ENCODE peak calls at places on chromosomes 6 and 20, in ten cellular contexts. Q is stimulated activated CD4-positive, alpha-beta T cell treated with anti-CD3 and anti-CD28 coated beads, Interleukin-15, amount 100 ng/mL, for 24 hours; O is ACHN; U is NCI-H2171 treated with DMSO at 0.1 percent for 48 hours; R is head of caudate nucleus; F is GM03348; Z is CMK; B is left ventricle myocardium inferior; A is T-cell; H is cardiac fibroblast. I is an unnamed sample.

GRCh38 chr6:3592371-3592941 is 135.6 kb upstream of the SLC22A23 start:
- DNase-seq in Q (no peak), O (no peak), U (no peak), R (no peak), F (peak), Z (no peak), B (no peak), A (no peak), H (peak), I (no peak)

GRCh38 chr6:117481926-117482239 is 591 bp upstream of the DCBLD1 start:
- DNase-seq in Q (no peak), O (no peak), U (no peak), R (no peak), F (no peak), Z (no peak), B (no peak), A (no peak), H (no peak), I (no peak)

GRCh38 chr6:100988391-100988999 is 107.4 kb upstream of the ASCC3 start:
- DNase-seq in Q (no peak), O (no peak), U (no peak), R (no peak), F (no peak), Z (no peak), B (no peak), A (no peak), H (no peak), I (no peak)

GRCh38 chr20:25336561-25337422 is 53.8 kb downstream of the ABHD12 start:
- DNase-seq in Q (no peak), O (peak), U (no peak), R (no peak), F (no peak), Z (no peak), B (no peak), A (no peak), H (peak), I (no peak)

GRCh38 chr20:19265646-19266374 is 53.4 kb downstream of the SLC24A3 start:
- DNase-seq in Q (no peak), O (no peak), U (no peak), R (no peak), F (no peak), Z (no peak), B (no peak), A (no peak), H (no peak), I (no peak)

GRCh38 chr20:49483706-49484101 is 1.2 kb upstream of the KCNB1 start:
- DNase-seq in Q (no peak), O (no peak), U (peak), R (no peak), F (no peak), Z (no peak), B (no peak), A (no peak), H (no peak), I (no peak)

GRCh38 chr20:44765647-44766367 is 20.1 kb downstream of the KCNK15 start:
- DNase-seq in Q (no peak), O (peak), U (no peak), R (no peak), F (no peak), Z (no peak), B (no peak), A (no peak), H (no peak), I (no peak)

GRCh38 chr6:156780962-156781705 is 4.0 kb downstream of the ARID1B start:
- DNase-seq in Q (no peak), O (no peak), U (peak), R (no peak), F (no peak), Z (no peak), B (no peak), A (no peak), H (peak), I (no peak)

GRCh38 chr6:6714498-6715360 is 126.2 kb downstream of the LY86 start:
- DNase-seq in Q (no peak), O (no peak), U (no peak), R (no peak), F (no peak), Z (no peak), B (no peak), A (no peak), H (no peak), I (no peak)

GRCh38 chr6:31228484-31228883 is 43.4 kb downstream of the HLA-C start:
- DNase-seq in Q (no peak), O (no peak), U (no peak), R (no peak), F (no peak), Z (no peak), B (no peak), A (no peak), H (no peak), I (no peak)

GRCh38 chr6:90719321-90720195 is 132.7 kb upstream of the MAP3K7 start:
- DNase-seq in Q (peak), O (no peak), U (no peak), R (no peak), F (no peak), Z (no peak), B (no peak), A (no peak), H (no peak), I (no peak)

GRCh38 chr20:31517373-31517772 is 3.1 kb downstream of the HM13 start:
- DNase-seq in Q (no peak), O (peak), U (peak), R (no peak), F (peak), Z (no peak), B (peak), A (no peak), H (peak), I (no peak)

GRCh38 chr6:165426892-165427291 is 117.5 kb upstream of the C6orf118 start:
- DNase-seq in Q (no peak), O (no peak), U (no peak), R (no peak), F (no peak), Z (no peak), B (no peak), A (no peak), H (no peak), I (no peak)

GRCh38 chr6:34324738-34325444 is 67.6 kb downstream of the NUDT3 start:
- DNase-seq in Q (no peak), O (no peak), U (peak), R (peak), F (peak), Z (no peak), B (peak), A (no peak), H (no peak), I (no peak)

GRCh38 chr6:35544748-35545361 is 32.2 kb upstream of the TULP1 start:
- DNase-seq in Q (no peak), O (no peak), U (no peak), R (no peak), F (no peak), Z (no peak), B (no peak), A (no peak), H (no peak), I (no peak)

GRCh38 chr6:7243188-7243942 is 69.6 kb downstream of the SSR1 start:
- DNase-seq in Q (peak), O (peak), U (peak), R (peak), F (peak), Z (no peak), B (no peak), A (peak), H (peak), I (peak)

GRCh38 chr6:114334237-114334636 is 8.6 kb downstream of the HS3ST5 start:
- DNase-seq in Q (no peak), O (no peak), U (no peak), R (no peak), F (no peak), Z (no peak), B (no peak), A (no peak), H (no peak), I (no peak)

GRCh38 chr6:32109114-32109764 is at the start of gene TNXB:
- DNase-seq in Q (no peak), O (no peak), U (no peak), R (no peak), F (no peak), Z (no peak), B (peak), A (no peak), H (no peak), I (no peak)

GRCh38 chr6:52263709-52264320 is 19.5 kb upstream of the IL17F start:
- DNase-seq in Q (peak), O (peak), U (peak), R (peak), F (peak), Z (no peak), B (peak), A (peak), H (peak), I (peak)

GRCh38 chr20:25372584-25373336 is 17.9 kb downstream of the ABHD12 start:
- DNase-seq in Q (peak), O (peak), U (no peak), R (no peak), F (peak), Z (no peak), B (no peak), A (no peak), H (peak), I (no peak)

GRCh38 chr20:40646321-40647212 is 42.5 kb downstream of the MAFB start:
- DNase-seq in Q (no peak), O (no peak), U (no peak), R (no peak), F (no peak), Z (no peak), B (no peak), A (no peak), H (no peak), I (no peak)

GRCh38 chr6:80376411-80376810 is 269.9 kb downstream of the BCKDHB start:
- DNase-seq in Q (no peak), O (no peak), U (no peak), R (no peak), F (no peak), Z (no peak), B (no peak), A (no peak), H (peak), I (no peak)

GRCh38 chr20:34111057-34111711 is 859 bp downstream of the EIF2S2 start:
- DNase-seq in Q (peak), O (peak), U (peak), R (no peak), F (peak), Z (no peak), B (no peak), A (no peak), H (peak), I (no peak)

GRCh38 chr20:25081065-25081729 is 744 bp downstream of the VSX1 start:
- DNase-seq in Q (peak), O (no peak), U (no peak), R (no peak), F (peak), Z (no peak), B (no peak), A (no peak), H (no peak), I (no peak)

GRCh38 chr6:131948221-131948661 is 2.9 kb downstream of the CCN2 start:
- DNase-seq in Q (no peak), O (peak), U (no peak), R (no peak), F (no peak), Z (no peak), B (no peak), A (no peak), H (peak), I (no peak)

GRCh38 chr20:50801747-50802125 is 6.9 kb downstream of the BCAS4 start:
- DNase-seq in Q (no peak), O (no peak), U (no peak), R (no peak), F (no peak), Z (no peak), B (no peak), A (no peak), H (no peak), I (no peak)

GRCh38 chr6:75882734-75883133 is 133.7 kb downstream of the MYO6 start:
- DNase-seq in Q (no peak), O (peak), U (peak), R (no peak), F (peak), Z (no peak), B (no peak), A (no peak), H (peak), I (no peak)

GRCh38 chr6:116562614-116563013 is 8.7 kb upstream of the RWDD1 start:
- DNase-seq in Q (no peak), O (no peak), U (no peak), R (no peak), F (no peak), Z (no peak), B (no peak), A (no peak), H (no peak), I (no peak)

GRCh38 chr6:43604174-43604573 is 24.9 kb downstream of the GTPBP2 start:
- DNase-seq in Q (no peak), O (no peak), U (no peak), R (no peak), F (peak), Z (no peak), B (no peak), A (no peak), H (peak), I (no peak)

I was measured in effector memory CD4-positive, alpha-beta T cell.